ENCODE peak calls at places on chromosomes 1 and 21, in six cellular contexts. X, N, K, V, C and E are unnamed samples.

GRCh38 chr21:34187935-34188334 is 114.6 kb downstream of the MRPS6 start:
- DNase-seq in N (no peak), K (peak), X (no peak), C (no peak), V (no peak), E (peak)

GRCh38 chr1:245867724-245868123 is 639.4 kb downstream of the SMYD3 start:
- DNase-seq in K (no peak), N (no peak), V (no peak), X (no peak), C (no peak), E (no peak)

GRCh38 chr21:40271169-40271568 is 403.9 kb downstream of the PCP4 start:
- DNase-seq in V (no peak), C (no peak), X (no peak), K (no peak), N (no peak), E (no peak)

GRCh38 chr1:23417570-23417969 is 7.0 kb downstream of the TCEA3 start:
- DNase-seq in K (peak), N (peak), C (no peak), X (no peak), V (peak), E (peak)

GRCh38 chr1:228157381-228158126 is 7.8 kb downstream of the GJC2 start:
- DNase-seq in C (no peak), N (no peak), V (no peak), K (no peak), X (no peak), E (peak)

GRCh38 chr1:156138366-156138969 is 14.9 kb upstream of the SEMA4A start:
- DNase-seq in N (no peak), C (no peak), K (no peak), V (no peak), X (no peak), E (no peak)

GRCh38 chr1:16006552-16007485 is 2.8 kb downstream of the SRARP start:
- DNase-seq in X (no peak), K (no peak), N (no peak), V (no peak), C (no peak), E (no peak)

GRCh38 chr1:165840419-165840818 is 13.0 kb downstream of the UCK2 start:
- DNase-seq in C (no peak), V (no peak), N (no peak), X (no peak), K (no peak), E (no peak)

GRCh38 chr21:14484188-14485009 is 61.7 kb downstream of the SAMSN1 start:
- DNase-seq in K (no peak), C (no peak), V (no peak), X (no peak), N (no peak), E (no peak)

GRCh38 chr1:151511636-151512215 is 539 bp downstream of the CGN start:
- DNase-seq in V (peak), K (no peak), N (peak), C (peak), X (peak), E (no peak)

GRCh38 chr1:211736351-211736915 is 61.0 kb upstream of the NEK2 start:
- DNase-seq in X (no peak), N (no peak), C (no peak), V (no peak), K (no peak), E (no peak)

GRCh38 chr1:175978926-175979325 is 228.2 kb downstream of the COP1 start:
- DNase-seq in K (no peak), C (no peak), V (no peak), X (no peak), N (no peak), E (no peak)

GRCh38 chr1:47231314-47232186 is 475 bp downstream of the TAL1 start:
- DNase-seq in K (peak), X (peak), C (no peak), V (peak), N (no peak), E (peak)

GRCh38 chr1:205920159-205920558 is 23.1 kb downstream of the SLC26A9 start:
- DNase-seq in K (peak), N (peak), V (no peak), X (no peak), C (no peak), E (peak)

GRCh38 chr1:14969006-14969405 is 184.5 kb upstream of the TMEM51 start:
- DNase-seq in V (no peak), X (no peak), N (no peak), C (no peak), K (no peak), E (no peak)

GRCh38 chr1:7912743-7913557 is 27.7 kb downstream of the TNFRSF9 start:
- DNase-seq in V (peak), K (no peak), C (no peak), X (no peak), N (no peak), E (no peak)

GRCh38 chr21:27734146-27734545 is 767.3 kb upstream of the ADAMTS5 start:
- DNase-seq in V (no peak), K (no peak), X (no peak), C (no peak), N (no peak), E (no peak)

GRCh38 chr1:164588388-164589341 is 29.7 kb downstream of the PBX1 start:
- DNase-seq in X (peak), V (peak), C (peak), N (no peak), K (peak), E (peak)

GRCh38 chr1:220031290-220031689 is 15.0 kb downstream of the EPRS1 start:
- DNase-seq in X (no peak), C (no peak), N (no peak), V (no peak), K (no peak), E (no peak)